ENCODE peak calls at places on chromosomes 11 and 22, in nine cellular contexts. U is breast epithelium; H is tibial nerve; C is cardiac muscle cell; T is sigmoid colon; G is upper lobe of right lung; X is fibroblast of lung; N is lung; O is CD4-positive, alpha-beta T cell. W is an unnamed sample.

GRCh38 chr22:19892249-19892879 is 37.7 kb upstream of the GNB1L start:
- DNase-seq in T (no peak), C (peak), G (no peak), O (peak), U (no peak), X (peak), H (no peak), N (no peak), W (peak)

GRCh38 chr11:37533087-37533486 is 935.1 kb upstream of the RAG2 start:
- DNase-seq in O (no peak), T (no peak), X (no peak), U (no peak), C (no peak), N (no peak), H (no peak), G (no peak), W (no peak)

GRCh38 chr11:77038029-77038824 is 4.0 kb downstream of the B3GNT6 start:
- DNase-seq in N (no peak), G (no peak), X (no peak), U (no peak), T (no peak), C (no peak), H (no peak), O (no peak), W (no peak)

GRCh38 chr11:108628326-108628725 is 34.8 kb upstream of the EXPH5 start:
- DNase-seq in G (no peak), U (no peak), C (no peak), X (no peak), O (no peak), H (no peak), T (no peak), N (no peak), W (no peak)

GRCh38 chr11:126485021-126485781 is 129.7 kb downstream of the ST3GAL4 start:
- DNase-seq in C (peak), O (no peak), T (peak), N (no peak), H (no peak), U (no peak), X (peak), G (peak), W (no peak)

GRCh38 chr22:49977578-49977977 is 17.0 kb downstream of the PIM3 start:
- DNase-seq in T (no peak), G (peak), O (no peak), H (no peak), N (no peak), C (no peak), U (no peak), X (no peak), W (no peak)

GRCh38 chr22:39622881-39623367 is 52.4 kb downstream of the CACNA1I start:
- DNase-seq in G (peak), N (peak), X (peak), H (peak), U (no peak), C (peak), T (no peak), O (peak), W (no peak)

GRCh38 chr22:19289475-19290161 is 1.9 kb downstream of the CLTCL1 start:
- DNase-seq in O (no peak), G (no peak), U (no peak), T (no peak), N (no peak), H (no peak), X (peak), C (peak), W (no peak)

GRCh38 chr11:118216621-118217526 is 7.9 kb downstream of the JAML start:
- DNase-seq in O (no peak), H (no peak), U (no peak), N (no peak), X (no peak), G (no peak), T (no peak), C (no peak), W (no peak)

GRCh38 chr11:71078482-71078881 is 173.9 kb downstream of the SHANK2 start:
- DNase-seq in U (no peak), C (peak), G (no peak), T (no peak), X (peak), H (no peak), O (no peak), N (no peak), W (no peak)

GRCh38 chr22:44446483-44446882 is 51.5 kb downstream of the RTL6 start:
- DNase-seq in C (no peak), O (no peak), N (no peak), G (no peak), U (no peak), T (no peak), X (no peak), H (no peak), W (no peak)
- H3K27ac ChIP-seq in C (no peak), O (no peak), N (no peak), G (no peak), U (no peak), T (no peak), X (no peak), H (no peak), W (no peak)

GRCh38 chr22:46061431-46062231 is 84.7 kb upstream of the WNT7B start:
- DNase-seq in H (peak), X (no peak), N (no peak), O (no peak), G (peak), U (peak), T (peak), C (no peak), W (no peak)
- TF ChIP-seq CTCF in H (no peak), X (no peak), N (no peak), O (no peak), G (no peak), U (no peak), T (no peak), C (no peak), W (no peak)

DNA sequence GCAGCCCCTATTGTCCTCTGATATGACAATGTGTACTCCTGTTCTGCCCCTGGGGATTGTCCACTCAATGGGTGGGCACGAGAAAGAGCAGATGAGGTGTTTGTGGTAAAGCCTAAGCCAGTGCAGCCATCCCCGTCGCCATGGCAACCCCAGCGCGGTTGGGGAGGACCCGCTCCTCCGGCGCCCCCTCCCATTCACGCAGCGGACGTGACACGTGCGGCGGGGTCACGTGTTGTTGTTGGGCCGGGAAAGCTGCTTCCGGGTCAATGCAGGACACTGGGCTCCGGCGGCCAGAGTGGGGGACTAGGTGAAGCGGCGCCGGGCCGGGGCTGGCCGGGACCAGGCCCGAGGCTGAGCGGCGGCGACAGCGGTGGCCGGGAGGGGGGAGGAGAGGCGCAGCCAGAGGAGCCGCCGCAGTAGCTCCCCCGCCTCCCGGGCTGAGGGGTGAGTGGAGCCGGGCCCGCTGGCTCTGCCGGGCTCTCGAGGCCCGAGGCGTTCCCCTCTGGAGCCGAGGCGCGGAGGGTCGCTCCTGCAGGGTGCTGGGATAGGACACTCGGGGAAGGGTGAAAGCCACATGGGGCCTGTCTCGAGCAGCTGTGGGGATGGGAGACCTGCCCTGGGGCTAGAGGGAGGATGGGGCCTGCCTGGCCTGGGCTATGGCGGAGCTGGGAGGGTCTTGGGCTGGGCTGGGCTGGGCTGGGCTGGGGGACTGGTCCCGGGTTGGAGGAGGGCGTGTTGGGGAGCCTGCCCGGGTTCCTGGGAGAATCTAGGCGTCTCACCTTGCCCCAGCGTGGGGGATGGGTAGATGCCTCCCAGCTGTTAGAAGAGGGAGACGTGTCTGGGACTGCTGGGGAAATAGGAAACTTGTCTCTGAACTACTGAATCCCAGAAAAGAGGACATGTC is at the start of gene TBCEL:
- DNase-seq in H (peak), G (peak), O (peak), U (peak), T (peak), C (peak), X (peak), N (peak), W (peak)
- H3K27ac ChIP-seq in H (no peak), G (peak), O (peak), U (peak), T (peak), C (peak), X (peak), N (peak), W (peak)

DNA sequence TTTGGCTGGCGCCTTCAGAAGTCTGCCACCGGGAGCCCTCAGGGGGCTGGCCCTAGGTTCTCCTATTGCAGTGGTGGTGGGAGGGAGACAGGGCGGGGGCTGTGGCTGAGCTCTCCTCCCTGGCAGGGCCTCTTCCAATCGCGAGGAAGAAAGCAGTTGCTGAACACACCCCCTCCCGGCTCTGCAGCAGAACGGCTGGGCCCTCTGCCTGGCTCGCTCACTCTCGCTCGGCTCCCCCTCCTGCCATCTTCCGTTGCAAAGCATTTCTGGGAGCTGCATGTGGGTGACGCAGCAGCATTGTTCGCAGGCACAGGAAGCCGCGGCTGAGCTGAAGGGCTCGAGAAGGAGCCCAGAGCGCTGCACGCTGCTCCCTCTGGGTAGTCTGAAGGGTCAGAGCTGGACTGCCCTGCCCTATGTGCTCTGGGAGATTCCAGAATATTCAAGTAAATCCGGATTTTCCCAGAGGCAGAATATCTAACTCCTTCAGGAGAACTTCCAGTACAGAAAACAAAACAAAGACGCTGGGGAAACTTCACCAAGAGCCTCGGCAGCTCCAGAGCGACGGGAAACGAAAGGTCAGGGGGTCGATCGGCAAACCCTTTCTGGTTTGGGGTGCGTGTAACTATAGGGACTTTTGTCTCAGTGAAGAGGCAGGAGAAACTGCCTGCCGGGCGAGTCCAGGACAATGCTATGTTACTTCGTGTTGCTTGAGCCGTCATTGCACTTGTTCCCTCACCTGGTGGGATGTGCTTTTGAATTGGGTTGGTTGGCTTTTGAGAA is 26.3 kb upstream of the GRK2 start:
- DNase-seq in G (peak), O (peak), C (peak), H (peak), X (peak), U (peak), T (peak), N (peak), W (peak)
- TF ChIP-seq CTCF in G (no peak), O (no peak), C (peak), H (peak), X (no peak), U (peak), T (no peak), N (no peak), W (no peak)

DNA sequence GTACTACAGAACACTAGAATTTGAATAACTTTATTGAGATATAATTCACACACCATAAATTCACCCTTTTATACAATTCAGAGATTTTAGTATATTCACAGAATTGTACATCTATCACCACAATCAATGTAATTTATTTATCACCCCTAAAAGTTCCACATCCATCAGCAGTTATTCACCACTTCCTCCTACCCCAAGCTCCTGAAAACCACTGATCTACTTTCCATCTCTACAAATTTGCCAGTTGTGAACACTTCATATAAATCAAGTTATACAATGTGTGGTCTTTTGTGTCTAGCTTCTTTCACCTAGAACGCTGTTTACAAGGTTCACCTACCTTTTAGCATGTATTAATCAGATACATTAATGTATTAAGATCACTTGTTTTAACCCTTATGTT is 179.6 kb downstream of the TTC28 start:
- DNase-seq in U (no peak), C (no peak), T (no peak), H (no peak), X (no peak), G (no peak), N (no peak), O (no peak), W (no peak)
- H3K27ac ChIP-seq in U (no peak), C (no peak), T (no peak), H (no peak), X (no peak), G (no peak), N (no peak), O (no peak), W (no peak)

GRCh38 chr11:75223954-75224643 is 16.5 kb upstream of the TPBGL start:
- DNase-seq in C (no peak), H (no peak), N (no peak), T (no peak), X (no peak), U (no peak), O (no peak), G (peak), W (no peak)
- TF ChIP-seq CTCF in C (no peak), H (no peak), N (no peak), T (no peak), X (no peak), U (no peak), O (no peak), G (no peak), W (no peak)

DNA sequence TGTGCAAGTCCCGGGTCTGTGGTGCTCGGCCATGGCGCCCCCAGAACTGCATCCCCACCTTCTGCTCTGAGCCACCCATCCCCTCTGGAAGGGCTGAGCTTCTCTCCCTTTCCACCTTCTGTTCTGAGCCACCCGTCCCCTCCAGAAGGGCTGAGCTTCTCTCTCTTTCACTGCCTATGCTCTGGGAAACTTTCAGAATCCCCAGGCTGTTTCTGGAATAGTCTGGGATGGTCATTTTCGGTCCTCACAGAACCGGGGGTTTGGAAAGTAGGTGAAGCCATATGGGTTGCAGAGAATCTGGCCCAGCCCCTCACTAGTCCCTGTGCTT is 3.4 kb upstream of the BID start:
- DNase-seq in O (no peak), H (no peak), X (no peak), G (no peak), U (no peak), C (no peak), N (no peak), T (no peak), W (no peak)
- H3K27ac ChIP-seq in O (peak), H (no peak), X (no peak), G (peak), U (peak), C (no peak), N (no peak), T (peak), W (no peak)

W was measured in RWPE1.